ENCODE peak calls at places on chromosomes 11 and 22, in seven cellular contexts. A is K562, S is GM12878, R is SK-N-SH, B is HCT116, P is HepG2, M is H1. F is an unnamed sample.
A peak's percentile ranks its signal among the peaks of the same experiment; 100 is the strongest.

GRCh38 chr11:96219981-96220623 is 122.9 kb downstream of the MAML2 start:
- DNase-seq in A (no peak), S (no peak), R (no peak), B (no peak), P (peak; percentile 69), M (no peak), F (no peak)

GRCh38 chr11:134584706-134585445 is 172.8 kb upstream of the B3GAT1 start:
- DNase-seq in A (no peak), S (no peak), R (no peak), B (no peak), P (no peak), M (no peak), F (no peak)

GRCh38 chr22:23823331-23823791 is 15.4 kb downstream of the DERL3 start:
- DNase-seq in A (no peak), S (no peak), R (no peak), B (no peak), P (no peak), M (no peak), F (no peak)

GRCh38 chr11:61921446-61921845 is 4.1 kb upstream of the RAB3IL1 start:
- DNase-seq in A (no peak), S (no peak), R (no peak), B (no peak), P (no peak), M (no peak), F (no peak)

GRCh38 chr11:57802411-57802810 is 40.8 kb downstream of the CTNND1 start:
- DNase-seq in A (no peak), S (no peak), R (no peak), B (no peak), P (no peak), M (no peak), F (no peak)

GRCh38 chr11:87358461-87358860 is 320.7 kb downstream of the TMEM135 start:
- DNase-seq in A (no peak), S (no peak), R (no peak), B (no peak), P (no peak), M (no peak), F (no peak)

GRCh38 chr22:39984006-39984405 is 10.7 kb upstream of the FAM83F start:
- DNase-seq in A (peak; percentile 50), S (no peak), R (no peak), B (no peak), P (no peak), M (no peak), F (no peak)

GRCh38 chr11:118691926-118692830 is 12.7 kb upstream of the TREH start:
- DNase-seq in A (no peak), S (peak; percentile 76), R (no peak), B (no peak), P (peak; percentile 45), M (no peak), F (no peak)

GRCh38 chr22:24482586-24482985 is 12.5 kb upstream of the UPB1 start:
- DNase-seq in A (no peak), S (no peak), R (no peak), B (no peak), P (no peak), M (no peak), F (no peak)

GRCh38 chr11:110141812-110142211 is 48.6 kb downstream of the ZC3H12C start:
- DNase-seq in A (no peak), S (no peak), R (no peak), B (no peak), P (no peak), M (no peak), F (no peak)

GRCh38 chr11:46296520-46297448 is 19.3 kb downstream of the CREB3L1 start:
- DNase-seq in A (peak; percentile 98), S (no peak), R (peak; percentile 48), B (no peak), P (no peak), M (peak; percentile 86), F (no peak)

GRCh38 chr11:67397536-67397935 is 4.1 kb downstream of the PPP1CA start:
- DNase-seq in A (peak; percentile 61), S (no peak), R (no peak), B (no peak), P (no peak), M (no peak), F (no peak)

GRCh38 chr11:72005347-72006260 is 6.9 kb downstream of the IL18BP start:
- DNase-seq in A (no peak), S (no peak), R (no peak), B (no peak), P (no peak), M (no peak), F (no peak)

GRCh38 chr11:36069576-36070214 is 125.8 kb downstream of the LDLRAD3 start:
- DNase-seq in A (no peak), S (peak; percentile 15), R (peak; percentile 18), B (no peak), P (no peak), M (peak; percentile 29), F (no peak)

GRCh38 chr11:1348146-1348545 is 38.7 kb upstream of the TOLLIP start:
- DNase-seq in A (no peak), S (no peak), R (peak; percentile 14), B (no peak), P (no peak), M (no peak), F (no peak)

GRCh38 chr11:121321614-121322243 is 29.2 kb downstream of the SC5D start:
- DNase-seq in A (peak; percentile 4), S (no peak), R (no peak), B (peak; percentile 12), P (no peak), M (peak; percentile 21), F (peak; percentile 87)

GRCh38 chr11:44566952-44567875 is 1.8 kb downstream of the CD82 start:
- DNase-seq in A (no peak), S (no peak), R (no peak), B (no peak), P (no peak), M (no peak), F (no peak)

GRCh38 chr11:73106347-73106746 is 35.8 kb downstream of the FCHSD2 start:
- DNase-seq in A (no peak), S (no peak), R (no peak), B (no peak), P (no peak), M (no peak), F (no peak)

GRCh38 chr11:9982796-9983579 is 311.0 kb downstream of the SBF2 start:
- DNase-seq in A (peak; percentile 70), S (no peak), R (no peak), B (peak; percentile 31), P (peak; percentile 71), M (peak; percentile 75), F (peak; percentile 20)

GRCh38 chr11:58659404-58659803 is 36.9 kb downstream of the CNTF start:
- DNase-seq in A (no peak), S (no peak), R (no peak), B (peak; percentile 59), P (peak; percentile 10), M (no peak), F (no peak)

GRCh38 chr11:94866231-94866827 is 98.2 kb downstream of the AMOTL1 start:
- DNase-seq in A (no peak), S (no peak), R (no peak), B (no peak), P (no peak), M (no peak), F (no peak)

GRCh38 chr11:86150826-86151187 is 81.9 kb upstream of the PICALM start:
- DNase-seq in A (no peak), S (no peak), R (no peak), B (no peak), P (no peak), M (no peak), F (no peak)

GRCh38 chr22:23071163-23072034 is 1.1 kb downstream of the GNAZ start:
- DNase-seq in A (no peak), S (no peak), R (peak; percentile 48), B (no peak), P (no peak), M (no peak), F (no peak)

GRCh38 chr11:33507967-33508366 is 192.7 kb downstream of the C11orf91 start:
- DNase-seq in A (peak; percentile 18), S (no peak), R (no peak), B (peak; percentile 6), P (peak; percentile 21), M (no peak), F (no peak)

GRCh38 chr22:42313804-42314581 is 43.5 kb upstream of the TCF20 start:
- DNase-seq in A (peak; percentile 67), S (no peak), R (peak; percentile 77), B (peak; percentile 75), P (peak; percentile 95), M (peak; percentile 72), F (no peak)

GRCh38 chr11:44004452-44004833 is 43.3 kb upstream of the ACCSL start:
- DNase-seq in A (no peak), S (no peak), R (no peak), B (no peak), P (no peak), M (no peak), F (no peak)

GRCh38 chr22:45007946-45008852 is 1.6 kb downstream of the PHF21B start:
- DNase-seq in A (peak; percentile 24), S (no peak), R (peak; percentile 64), B (no peak), P (no peak), M (no peak), F (no peak)

GRCh38 chr11:63884191-63884590 is 32.8 kb downstream of the RCOR2 start:
- DNase-seq in A (no peak), S (no peak), R (no peak), B (no peak), P (no peak), M (no peak), F (no peak)

GRCh38 chr11:74720596-74721478 is 10.4 kb downstream of the CHRDL2 start:
- DNase-seq in A (no peak), S (no peak), R (no peak), B (no peak), P (no peak), M (no peak), F (no peak)

GRCh38 chr11:11555228-11555627 is 66.6 kb downstream of the GALNT18 start:
- DNase-seq in A (no peak), S (no peak), R (peak; percentile 63), B (no peak), P (no peak), M (no peak), F (no peak)
- TF ChIP-seq JUND in A (no peak), S (no peak), R (no peak), B (no peak), P (no peak), M (no peak), F (no peak)

GRCh38 chr11:91921974-91922373 is 302.6 kb upstream of the FAT3 start:
- DNase-seq in A (no peak), S (no peak), R (no peak), B (no peak), P (no peak), M (no peak), F (no peak)
- TF ChIP-seq JUND in A (no peak), S (no peak), R (no peak), B (no peak), P (no peak), M (no peak), F (no peak)

GRCh38 chr11:109076870-109077269 is 345.1 kb upstream of the C11orf87 start:
- DNase-seq in A (no peak), S (no peak), R (peak; percentile 32), B (no peak), P (no peak), M (no peak), F (no peak)
- TF ChIP-seq JUND in A (no peak), S (no peak), R (no peak), B (no peak), P (no peak), M (no peak), F (no peak)

GRCh38 chr11:8287297-8288070 is 23.8 kb upstream of the LMO1 start:
- DNase-seq in A (no peak), S (no peak), R (no peak), B (no peak), P (no peak), M (no peak), F (no peak)
- TF ChIP-seq JUND in A (no peak), S (no peak), R (no peak), B (no peak), P (no peak), M (no peak), F (no peak)

F was measured in T47D.